ENCODE peak calls at places on chromosomes 5 and 9, in six cellular contexts. V is heart left ventricle, A is DND-41, T is nephron progenitor cell, Z is HepG2, R is pancreas. L is an unnamed sample.

GRCh38 chr9:69857828-69858227 is 37.2 kb downstream of the CFAP95 start:
- DNase-seq in R (no peak), A (no peak), V (no peak), Z (no peak), T (no peak), L (no peak)

GRCh38 chr5:146043722-146044121 is 61.7 kb downstream of the PLAC8L1 start:
- DNase-seq in T (no peak), A (no peak), V (no peak), Z (no peak), R (no peak), L (no peak)

GRCh38 chr9:132049323-132049882 is 30.3 kb downstream of the MED27 start:
- DNase-seq in T (no peak), A (no peak), V (no peak), Z (no peak), R (no peak), L (no peak)

GRCh38 chr5:28766565-28767158 is 1728.3 kb upstream of the CDH9 start:
- DNase-seq in Z (peak; percentile 18), R (no peak), A (peak; percentile 37), T (peak; percentile 25), V (no peak), L (no peak)

GRCh38 chr5:139698461-139699146 is 50.5 kb downstream of the CXXC5 start:
- DNase-seq in A (peak; percentile 66), V (peak; percentile 89), T (peak; percentile 85), R (peak; percentile 86), Z (no peak), L (no peak)

GRCh38 chr9:110405858-110406443 is 68.3 kb upstream of the TXNDC8 start:
- DNase-seq in V (no peak), A (no peak), R (no peak), Z (no peak), T (no peak), L (no peak)

GRCh38 chr5:1186351-1187233 is 14.8 kb upstream of the SLC6A19 start:
- DNase-seq in V (peak; percentile 37), Z (peak; percentile 75), R (no peak), T (no peak), A (no peak), L (peak; percentile 53)

GRCh38 chr9:137163101-137163661 is 6.7 kb downstream of the LRRC26 start:
- DNase-seq in Z (no peak), T (peak; percentile 37), A (no peak), V (no peak), R (no peak), L (no peak)

GRCh38 chr5:135544666-135545045 is 8.9 kb upstream of the NEUROG1 start:
- DNase-seq in A (no peak), T (peak; percentile 52), V (no peak), R (no peak), Z (no peak), L (no peak)

GRCh38 chr5:36569456-36569855 is 37.0 kb upstream of the SLC1A3 start:
- DNase-seq in T (no peak), V (no peak), A (no peak), R (no peak), Z (no peak), L (no peak)

GRCh38 chr9:95727947-95728546 is 147.4 kb upstream of the ERCC6L2 start:
- DNase-seq in A (no peak), T (no peak), V (no peak), Z (no peak), R (no peak), L (no peak)

GRCh38 chr5:113140837-113141661 is 164.5 kb downstream of the DCP2 start:
- DNase-seq in Z (no peak), A (no peak), V (no peak), T (no peak), R (no peak), L (no peak)

GRCh38 chr5:175824621-175825020 is 46.8 kb upstream of the CPLX2 start:
- DNase-seq in R (no peak), A (no peak), T (no peak), Z (no peak), V (no peak), L (no peak)

GRCh38 chr9:97577051-97577450 is 56.1 kb downstream of the TSTD2 start:
- DNase-seq in A (no peak), R (peak; percentile 21), V (peak; percentile 17), T (no peak), Z (no peak), L (no peak)

GRCh38 chr5:166499452-166500240 is 1791.8 kb upstream of the WWC1 start:
- DNase-seq in Z (no peak), V (no peak), R (no peak), T (no peak), A (no peak), L (no peak)

GRCh38 chr5:81749562-81750307 is 1.2 kb downstream of the SSBP2 start:
- DNase-seq in R (peak; percentile 82), A (peak; percentile 80), Z (no peak), V (peak; percentile 69), T (peak; percentile 77), L (peak; percentile 58)

GRCh38 chr9:77841739-77842386 is 189.7 kb downstream of the GNAQ start:
- DNase-seq in V (no peak), Z (no peak), T (no peak), R (no peak), A (no peak), L (no peak)

GRCh38 chr9:71604197-71605063 is 163.9 kb downstream of the CEMIP2 start:
- DNase-seq in A (peak; percentile 73), V (peak; percentile 80), Z (peak; percentile 64), R (peak; percentile 83), T (peak; percentile 82), L (peak; percentile 77)

GRCh38 chr5:157670662-157671591 is at the start of gene C5orf52:
- DNase-seq in V (peak; percentile 70), T (peak; percentile 62), A (no peak), R (peak; percentile 72), Z (peak; percentile 47), L (peak; percentile 51)

GRCh38 chr9:83707768-83708514 is at the start of gene UBQLN1:
- DNase-seq in R (peak; percentile 98), A (peak; percentile 87), Z (peak; percentile 88), T (peak; percentile 91), V (peak; percentile 96), L (peak; percentile 96)

GRCh38 chr9:83714316-83714715 is 6.6 kb upstream of the UBQLN1 start:
- DNase-seq in A (no peak), R (no peak), T (no peak), V (no peak), Z (no peak), L (no peak)

GRCh38 chr9:83707518-83707767 is 315 bp downstream of the UBQLN1 start:
- DNase-seq in Z (no peak), A (no peak), R (no peak), V (no peak), T (no peak), L (no peak)

GRCh38 chr9:83706703-83707517 is 848 bp downstream of the UBQLN1 start:
- DNase-seq in Z (peak; percentile 30), T (peak; percentile 76), R (no peak), V (peak; percentile 72), A (peak; percentile 87), L (peak; percentile 65)

DNA sequence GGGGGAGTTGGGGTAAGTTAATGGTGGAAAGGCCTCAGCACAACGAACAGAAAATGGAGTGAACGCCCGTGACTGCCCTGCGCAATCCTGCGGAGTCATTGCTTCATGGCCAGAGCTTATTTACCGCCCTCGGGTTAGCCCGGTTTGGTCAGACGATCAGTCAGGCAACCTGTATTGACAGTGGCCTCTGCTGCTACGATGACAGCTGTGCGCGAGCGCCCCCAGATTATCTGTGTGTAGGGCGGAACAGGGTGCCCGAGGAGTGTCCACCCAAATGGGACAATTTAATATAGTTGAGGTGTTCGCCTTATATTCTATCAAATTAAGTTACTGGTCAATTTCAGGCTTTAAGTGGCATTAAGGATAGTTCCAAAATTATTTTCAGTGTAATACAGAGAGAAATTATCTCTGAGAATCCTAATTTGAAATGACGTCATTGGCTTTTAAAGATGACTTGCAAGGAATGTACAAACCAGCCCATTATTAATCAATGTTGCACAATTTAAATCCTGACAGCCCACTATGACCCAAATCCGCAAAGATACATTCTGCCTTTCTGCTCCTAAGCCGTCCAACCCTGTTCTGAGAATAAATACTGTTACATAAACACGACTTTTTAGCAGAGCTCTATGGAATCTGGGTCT is 879 bp upstream of the UBQLN1 start:
- DNase-seq in Z (peak; percentile 84), V (peak; percentile 70), R (peak; percentile 78), A (peak; percentile 35), T (peak; percentile 57), L (peak; percentile 87)
- TF ChIP-seq CTCF in Z (peak; percentile 76), V (no peak), R (no peak), A (peak; percentile 26), T (no peak), L (peak; percentile 47)

DNA sequence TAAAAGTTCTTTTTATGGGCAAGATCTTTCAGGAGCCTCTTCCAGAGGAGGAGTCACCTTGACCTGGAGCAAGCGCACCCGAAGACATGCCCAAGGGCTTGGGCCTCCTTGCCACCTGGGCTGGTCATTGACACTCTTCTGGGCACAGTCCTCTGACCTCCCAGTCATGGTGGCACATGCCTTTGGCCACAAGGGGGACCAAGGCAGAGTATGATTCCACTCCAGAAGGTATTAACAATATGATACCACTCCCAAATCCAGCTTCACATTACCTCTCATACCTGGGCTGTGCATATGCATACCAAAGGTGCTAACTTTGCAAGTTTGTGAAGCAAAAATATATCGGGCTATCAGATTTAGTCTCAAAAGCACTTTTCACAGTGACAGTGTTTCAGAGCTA is 84.6 kb downstream of the MAST4 start:
- DNase-seq in V (no peak), T (no peak), R (no peak), Z (no peak), A (no peak), L (no peak)
- TF ChIP-seq CTCF in V (no peak), T (peak; percentile 25), R (no peak), Z (peak; percentile 26), A (peak; percentile 41), L (peak; percentile 13)

GRCh38 chr5:174581483-174581882 is 142.9 kb upstream of the MSX2 start:
- DNase-seq in T (peak; percentile 46), R (no peak), Z (peak; percentile 9), V (no peak), A (peak; percentile 6), L (no peak)
- TF ChIP-seq CTCF in T (peak; percentile 65), R (no peak), Z (peak; percentile 47), V (no peak), A (peak; percentile 47), L (no peak)

DNA sequence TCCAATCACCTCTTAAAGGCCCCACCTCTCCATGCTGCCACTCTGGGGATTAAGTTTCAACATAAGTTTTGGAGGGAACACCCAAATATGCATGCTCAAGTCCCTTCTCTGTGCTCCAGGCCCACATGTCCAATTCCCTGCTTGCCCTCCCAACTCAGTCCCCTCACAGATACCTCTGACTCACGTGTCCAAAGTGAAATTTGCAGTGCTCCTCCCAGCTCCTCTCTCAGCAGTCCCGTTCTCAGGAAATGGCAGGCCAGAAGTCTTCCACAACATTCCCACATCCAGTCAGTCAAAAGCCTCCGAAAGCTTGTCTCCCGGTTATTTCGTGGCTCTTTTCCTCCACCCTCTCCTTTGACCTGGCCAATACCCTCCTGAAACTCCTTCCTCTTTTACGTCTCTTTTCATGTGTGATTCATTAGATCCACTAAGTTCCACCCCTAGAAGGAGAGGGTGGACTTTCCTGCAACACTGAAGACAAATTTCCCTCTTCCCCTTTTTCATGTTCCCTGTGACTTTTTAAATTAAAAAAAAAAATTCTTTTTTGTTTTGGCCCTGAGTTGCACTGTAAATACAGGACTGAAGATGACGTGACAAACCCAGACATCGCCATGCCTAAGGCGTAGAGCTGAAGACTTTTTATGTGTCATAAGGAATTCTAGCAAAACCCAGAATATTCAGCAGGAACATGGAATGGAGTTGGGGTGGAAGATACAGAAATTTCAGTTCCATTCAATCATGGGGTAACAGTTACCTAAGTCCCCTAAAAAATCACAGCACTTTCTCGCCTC is 12.8 kb upstream of the MGAT1 start:
- DNase-seq in T (no peak), A (no peak), R (no peak), Z (no peak), V (no peak), L (no peak)
- TF ChIP-seq CTCF in T (no peak), A (no peak), R (no peak), Z (no peak), V (no peak), L (no peak)

GRCh38 chr9:76707510-76707909 is 56.7 kb upstream of the PCA3 start:
- DNase-seq in R (no peak), V (no peak), A (no peak), Z (no peak), T (no peak), L (no peak)
- TF ChIP-seq CTCF in R (no peak), V (no peak), A (no peak), Z (no peak), T (no peak), L (no peak)